ENCODE peak calls at places on chromosomes 13 and 19, in five cellular contexts. One of them, this sample, is unnamed.

GRCh38 chr13:43916828-43917227 is 37.1 kb downstream of the LACC1 start:
- DNase-seq in K562: no peak
- DNase-seq in stomach: no peak
- DNase-seq in HCT116: no peak
- DNase-seq in HL-60: no peak
- DNase-seq in this sample: no peak

GRCh38 chr19:8609210-8610040 is 1.1 kb downstream of the ADAMTS10 start:
- DNase-seq in K562: peak; percentile 31
- DNase-seq in stomach: peak; percentile 30
- DNase-seq in HCT116: peak; percentile 15
- DNase-seq in HL-60: no peak
- DNase-seq in this sample: no peak

GRCh38 chr13:60721063-60721462 is 324.0 kb downstream of the TDRD3 start:
- DNase-seq in K562: no peak
- DNase-seq in stomach: no peak
- DNase-seq in HCT116: no peak
- DNase-seq in HL-60: no peak
- DNase-seq in this sample: no peak

GRCh38 chr13:24681930-24682329 is 1.7 kb downstream of the ATP12A start:
- DNase-seq in K562: no peak
- DNase-seq in stomach: no peak
- DNase-seq in HCT116: no peak
- DNase-seq in HL-60: no peak
- DNase-seq in this sample: no peak

GRCh38 chr19:48926909-48927308 is 6.6 kb upstream of the DHDH start:
- DNase-seq in K562: peak; percentile 53
- DNase-seq in stomach: peak; percentile 64
- DNase-seq in HCT116: peak; percentile 75
- DNase-seq in HL-60: no peak
- DNase-seq in this sample: no peak

GRCh38 chr19:44925114-44925891 is 10.9 kb downstream of the APOC1 start:
- DNase-seq in K562: no peak
- DNase-seq in stomach: peak; percentile 52
- DNase-seq in HCT116: no peak
- DNase-seq in HL-60: peak; percentile 92
- DNase-seq in this sample: no peak

GRCh38 chr19:4913996-4914735 is 4.9 kb downstream of the UHRF1 start:
- DNase-seq in K562: no peak
- DNase-seq in stomach: no peak
- DNase-seq in HCT116: no peak
- DNase-seq in HL-60: no peak
- DNase-seq in this sample: no peak

GRCh38 chr13:101289764-101290163 is 126.5 kb downstream of the NALCN start:
- DNase-seq in K562: no peak
- DNase-seq in stomach: no peak
- DNase-seq in HCT116: no peak
- DNase-seq in HL-60: no peak
- DNase-seq in this sample: no peak

GRCh38 chr19:38842439-38843174 is 7.2 kb downstream of the HNRNPL start:
- DNase-seq in K562: no peak
- DNase-seq in stomach: no peak
- DNase-seq in HCT116: no peak
- DNase-seq in HL-60: no peak
- DNase-seq in this sample: no peak

GRCh38 chr19:53875602-53876340 is 6.2 kb upstream of the PRKCG start:
- DNase-seq in K562: no peak
- DNase-seq in stomach: no peak
- DNase-seq in HCT116: no peak
- DNase-seq in HL-60: no peak
- DNase-seq in this sample: no peak
- TF ChIP-seq POLR2AphosphoS5 in K562: peak; percentile 57
- TF ChIP-seq POLR2AphosphoS5 in stomach: no peak
- TF ChIP-seq POLR2AphosphoS5 in HCT116: no peak
- TF ChIP-seq POLR2AphosphoS5 in HL-60: no peak
- TF ChIP-seq POLR2AphosphoS5 in this sample: no peak

DNA sequence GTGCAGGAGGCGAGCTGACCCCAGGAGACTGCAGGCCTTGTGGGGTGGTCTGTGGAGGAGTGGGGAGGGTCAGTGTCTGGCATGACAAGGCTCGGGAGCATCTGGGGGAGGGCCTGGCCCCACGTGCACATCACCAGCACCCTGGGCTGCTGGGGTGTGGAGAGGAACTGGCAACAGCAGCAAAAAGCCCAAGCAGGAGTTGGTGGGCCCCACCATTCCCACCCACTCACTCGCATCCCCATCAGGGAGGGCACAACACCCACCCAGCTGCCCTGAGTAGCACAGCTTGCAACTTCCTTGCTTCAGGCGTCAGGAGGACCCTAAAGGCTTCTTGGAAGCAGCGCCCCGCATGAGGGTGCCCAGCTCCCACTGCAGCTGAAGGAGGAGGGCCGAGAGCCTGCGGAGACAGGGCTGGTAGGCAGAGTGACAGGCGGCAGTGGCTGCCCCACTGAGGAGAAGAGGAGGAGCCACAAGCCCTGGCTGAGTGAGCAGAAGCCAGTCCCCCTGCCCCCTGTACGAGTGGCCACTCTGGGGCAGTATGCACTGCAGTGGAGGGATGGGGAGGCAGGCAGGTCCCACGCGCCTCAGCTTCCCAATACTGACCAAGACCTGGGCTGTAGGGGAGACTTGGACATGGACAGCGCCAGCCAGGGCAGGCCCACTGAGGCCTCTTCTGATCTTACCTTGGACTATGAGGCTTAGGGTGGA is 26.5 kb downstream of the ELL start:
- DNase-seq in K562: no peak
- DNase-seq in stomach: no peak
- DNase-seq in HCT116: no peak
- DNase-seq in HL-60: no peak
- DNase-seq in this sample: no peak
- H3K27ac ChIP-seq in K562: no peak overlapping the region
- H3K27ac ChIP-seq in stomach: peak overlapping the region; percentile 50
- H3K27ac ChIP-seq in HCT116: no peak overlapping the region
- H3K27ac ChIP-seq in HL-60: peak overlapping the region; percentile 11
- H3K27ac ChIP-seq in this sample: peak overlapping the region; percentile 48

DNA sequence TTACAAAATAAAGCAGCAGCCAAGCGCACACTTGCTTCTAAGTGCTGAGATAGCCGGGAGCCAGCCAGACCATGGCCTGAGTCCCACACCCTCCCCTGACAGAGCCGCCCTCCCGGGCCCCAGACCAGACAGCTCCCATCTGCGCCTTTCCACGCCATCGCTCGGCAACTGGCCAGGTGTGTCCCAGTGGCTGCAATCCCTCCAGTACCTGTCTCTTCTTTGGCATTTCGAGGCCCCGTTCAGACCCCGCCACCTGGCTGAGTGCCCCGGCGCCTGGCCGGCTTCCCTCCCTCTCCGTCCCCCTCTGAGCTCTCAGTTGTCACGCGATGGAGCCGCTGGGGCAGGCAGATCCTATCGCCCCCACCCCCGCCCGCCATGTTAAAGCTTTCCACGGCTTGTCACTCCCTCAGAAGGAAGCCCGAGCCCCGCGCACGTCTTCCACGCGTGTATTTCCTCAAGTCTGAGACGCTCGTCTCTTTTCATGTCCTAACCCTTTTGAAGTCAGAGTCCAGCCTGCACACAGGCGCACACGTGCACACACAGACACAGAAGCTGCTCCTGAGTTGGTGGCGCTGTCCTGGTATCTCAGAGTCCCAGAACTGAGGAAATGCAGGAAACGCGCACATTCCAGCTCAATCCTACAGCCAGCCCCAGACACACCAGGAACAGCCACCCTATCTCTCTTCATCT is 7.9 kb downstream of the MLLT1 start:
- DNase-seq in K562: peak; percentile 73
- DNase-seq in stomach: peak; percentile 68
- DNase-seq in HCT116: no peak
- DNase-seq in HL-60: no peak
- DNase-seq in this sample: no peak
- TF ChIP-seq POLR2AphosphoS5 in K562: no peak
- TF ChIP-seq POLR2AphosphoS5 in stomach: peak; percentile 22
- TF ChIP-seq POLR2AphosphoS5 in HCT116: no peak
- TF ChIP-seq POLR2AphosphoS5 in HL-60: no peak
- TF ChIP-seq POLR2AphosphoS5 in this sample: peak; percentile 69

GRCh38 chr13:99746857-99747710 is 224.5 kb downstream of the ZIC5 start:
- DNase-seq in K562: no peak
- DNase-seq in stomach: no peak
- DNase-seq in HCT116: no peak
- DNase-seq in HL-60: no peak
- DNase-seq in this sample: no peak
- H3K27ac ChIP-seq in K562: no peak overlapping the region
- H3K27ac ChIP-seq in stomach: no peak overlapping the region
- H3K27ac ChIP-seq in HCT116: no peak overlapping the region
- H3K27ac ChIP-seq in HL-60: no peak overlapping the region
- H3K27ac ChIP-seq in this sample: no peak overlapping the region